ENCODE peak calls at places on chromosome 12, in five cellular contexts. K, R, D, T and U are unnamed samples.

GRCh38 chr12:2959508-2960431 is 573 bp downstream of the TEAD4 start:
- DNase-seq in T (peak), K (peak), D (peak), R (peak), U (no peak)

GRCh38 chr12:47903151-47903611 is 1.6 kb downstream of the VDR start:
- DNase-seq in D (peak), R (peak), T (peak), K (peak), U (no peak)

GRCh38 chr12:2826721-2827515 is 7.9 kb downstream of the NRIP2 start:
- DNase-seq in T (no peak), K (no peak), R (peak), D (no peak), U (no peak)

GRCh38 chr12:121787063-121787774 is 6.3 kb downstream of the RHOF start:
- DNase-seq in D (no peak), K (no peak), T (no peak), R (no peak), U (no peak)

GRCh38 chr12:79329933-79330332 is 360.8 kb downstream of the PAWR start:
- DNase-seq in D (no peak), R (peak), T (no peak), K (peak), U (no peak)

GRCh38 chr12:4819654-4820053 is 90.1 kb upstream of the KCNA1 start:
- DNase-seq in D (peak), R (peak), T (peak), K (no peak), U (peak)

GRCh38 chr12:128726866-128727265 is 96.9 kb downstream of the SLC15A4 start:
- DNase-seq in R (no peak), T (no peak), D (no peak), K (no peak), U (no peak)

GRCh38 chr12:53543539-53543938 is 36.3 kb upstream of the NPFF start:
- DNase-seq in T (peak), K (peak), D (peak), R (peak), U (peak)

GRCh38 chr12:50390284-50390683 is 6.1 kb downstream of the FAM186A start:
- DNase-seq in T (no peak), R (peak), K (peak), D (no peak), U (no peak)

GRCh38 chr12:57154804-57155434 is 7.5 kb upstream of the LRP1-AS start:
- DNase-seq in T (no peak), K (no peak), D (no peak), R (no peak), U (no peak)

GRCh38 chr12:104480826-104481457 is 24.2 kb downstream of the CHST11 start:
- DNase-seq in T (no peak), D (peak), K (peak), R (peak), U (peak)

GRCh38 chr12:112971248-112971647 is 7.1 kb upstream of the OAS2 start:
- DNase-seq in K (no peak), R (peak), D (no peak), T (no peak), U (no peak)

GRCh38 chr12:52907092-52907810 is 2.4 kb upstream of the KRT8 start:
- DNase-seq in T (no peak), K (no peak), D (peak), R (peak), U (no peak)

GRCh38 chr12:94267530-94267877 is 119.1 kb downstream of the PLXNC1 start:
- DNase-seq in D (no peak), R (no peak), K (no peak), T (no peak), U (no peak)

GRCh38 chr12:101933866-101934514 is 56.6 kb downstream of the DRAM1 start:
- DNase-seq in K (no peak), R (no peak), T (no peak), D (peak), U (no peak)

GRCh38 chr12:6438345-6438744 is 6.4 kb upstream of the CD27 start:
- DNase-seq in K (no peak), R (no peak), D (no peak), T (no peak), U (no peak)

GRCh38 chr12:11797317-11797913 is 147.9 kb downstream of the ETV6 start:
- DNase-seq in K (peak), D (no peak), R (peak), T (no peak), U (peak)

GRCh38 chr12:78060186-78060585 is 229.5 kb downstream of the NAV3 start:
- DNase-seq in T (no peak), R (peak), K (peak), D (no peak), U (no peak)

GRCh38 chr12:32365473-32366064 is 33.8 kb upstream of the FGD4 start:
- DNase-seq in R (peak), D (peak), T (peak), K (peak), U (no peak)

GRCh38 chr12:117408161-117408791 is 46.9 kb upstream of the NOS1 start:
- DNase-seq in D (peak), T (no peak), R (peak), K (no peak), U (no peak)

GRCh38 chr12:19220205-19220604 is 90.7 kb downstream of the PLEKHA5 start:
- DNase-seq in R (peak), D (no peak), T (no peak), K (no peak), U (no peak)

GRCh38 chr12:2149091-2149490 is 96.3 kb downstream of the CACNA1C start:
- DNase-seq in K (no peak), D (no peak), T (no peak), R (no peak), U (no peak)

GRCh38 chr12:113088971-113089756 is 32.6 kb downstream of the DTX1 start:
- DNase-seq in R (no peak), T (peak), K (no peak), D (no peak), U (no peak)

GRCh38 chr12:91417649-91418048 is 235.0 kb upstream of the DCN start:
- DNase-seq in K (no peak), T (no peak), R (peak), D (no peak), U (no peak)

GRCh38 chr12:52221912-52222457 is 11.1 kb upstream of the KRT7 start:
- DNase-seq in R (peak), K (peak), T (peak), D (no peak), U (peak)

GRCh38 chr12:123062682-123063426 is 82.4 kb downstream of the ARL6IP4 start:
- DNase-seq in R (peak), T (no peak), K (peak), D (peak), U (peak)

GRCh38 chr12:90829044-90829443 is 125.9 kb downstream of the CCER1 start:
- DNase-seq in T (no peak), R (no peak), D (no peak), K (no peak), U (no peak)

GRCh38 chr12:98198261-98198982 is 317.0 kb upstream of the TMPO start:
- DNase-seq in R (peak), D (no peak), K (no peak), T (no peak), U (no peak)

GRCh38 chr12:14957769-14958168 is 3.6 kb downstream of the ARHGDIB start:
- DNase-seq in K (no peak), T (no peak), R (no peak), D (no peak), U (no peak)

GRCh38 chr12:53222170-53223005 is 9.6 kb downstream of the RARG start:
- DNase-seq in K (no peak), D (no peak), R (no peak), T (no peak), U (no peak)

GRCh38 chr12:65537978-65538377 is 259.5 kb downstream of the MSRB3 start:
- DNase-seq in D (no peak), T (no peak), K (no peak), R (no peak), U (no peak)
- TF ChIP-seq CTCF in D (no peak), T (no peak), K (no peak), R (no peak), U (no peak)

DNA sequence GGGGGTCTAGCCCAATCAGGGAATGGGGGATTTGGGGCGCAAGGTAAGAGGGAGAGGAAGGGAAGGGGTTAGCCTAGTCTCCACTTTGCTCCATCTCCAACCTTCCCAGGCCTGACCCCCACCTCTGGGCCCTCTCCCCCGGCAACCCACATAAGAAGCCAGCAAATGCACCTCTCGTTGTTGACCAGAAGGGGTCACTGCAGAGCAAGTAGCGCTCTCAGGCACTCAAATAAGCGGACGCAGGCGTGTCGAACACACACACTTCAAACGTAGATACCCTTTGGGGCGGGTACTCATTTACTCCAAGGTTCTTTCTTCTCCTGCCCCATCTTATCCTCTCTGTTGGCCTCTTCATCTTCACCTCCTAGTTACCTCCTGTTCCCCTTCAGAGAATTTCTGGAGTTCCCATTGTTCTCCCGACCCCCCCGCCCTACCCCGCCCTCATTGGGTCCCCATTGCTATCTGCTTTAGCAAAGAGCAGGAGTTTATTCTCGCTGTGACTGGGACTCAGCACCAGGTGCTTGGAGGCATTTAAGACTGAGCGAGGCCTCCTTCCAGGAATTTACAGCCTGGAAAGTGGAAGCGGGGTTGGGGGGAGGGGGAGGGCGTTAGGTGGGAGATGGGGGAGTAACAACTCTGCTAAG is 1.5 kb upstream of the SRRM4 start:
- DNase-seq in T (peak), R (peak), D (no peak), K (peak), U (no peak)
- TF ChIP-seq CTCF in T (peak), R (peak), D (peak), K (peak), U (peak)

GRCh38 chr12:96985515-96986362 is 78.7 kb downstream of the NEDD1 start:
- DNase-seq in T (peak), D (no peak), R (no peak), K (no peak), U (no peak)

GRCh38 chr12:96988919-96989318 is 81.9 kb downstream of the NEDD1 start:
- DNase-seq in D (no peak), K (no peak), T (no peak), R (no peak), U (no peak)

GRCh38 chr12:96994900-96995299 is 87.8 kb downstream of the NEDD1 start:
- DNase-seq in R (no peak), T (no peak), K (no peak), D (no peak), U (no peak)

GRCh38 chr12:96986883-96987523 is 79.9 kb downstream of the NEDD1 start:
- DNase-seq in K (peak), T (peak), R (peak), D (no peak), U (no peak)

DNA sequence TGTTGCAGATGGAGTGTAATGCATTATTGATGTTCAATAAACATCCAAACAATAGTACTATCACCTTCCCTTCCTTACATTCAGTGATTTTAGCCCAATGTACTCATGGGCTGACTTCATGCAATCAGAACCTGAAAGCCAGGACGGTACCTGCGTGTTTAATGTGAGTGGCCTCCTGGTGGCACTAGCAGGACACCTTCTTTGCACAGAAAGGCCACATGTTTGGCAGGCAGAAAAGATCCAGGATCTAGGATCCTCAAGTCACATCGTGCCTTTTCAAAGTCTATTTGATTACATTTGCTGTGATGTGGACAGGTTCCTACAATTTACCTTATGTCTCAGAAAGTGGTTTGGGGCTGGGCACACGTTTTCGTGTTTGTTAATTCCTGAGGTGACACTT is 82.9 kb downstream of the NEDD1 start:
- DNase-seq in T (no peak), K (no peak), D (no peak), R (peak), U (no peak)
- TF ChIP-seq CTCF in T (peak), K (no peak), D (no peak), R (no peak), U (no peak)

GRCh38 chr12:26028953-26029740 is 70.7 kb downstream of the RASSF8 start:
- DNase-seq in D (no peak), K (peak), R (peak), T (peak), U (no peak)
- TF ChIP-seq CTCF in D (peak), K (peak), R (peak), T (peak), U (peak)

DNA sequence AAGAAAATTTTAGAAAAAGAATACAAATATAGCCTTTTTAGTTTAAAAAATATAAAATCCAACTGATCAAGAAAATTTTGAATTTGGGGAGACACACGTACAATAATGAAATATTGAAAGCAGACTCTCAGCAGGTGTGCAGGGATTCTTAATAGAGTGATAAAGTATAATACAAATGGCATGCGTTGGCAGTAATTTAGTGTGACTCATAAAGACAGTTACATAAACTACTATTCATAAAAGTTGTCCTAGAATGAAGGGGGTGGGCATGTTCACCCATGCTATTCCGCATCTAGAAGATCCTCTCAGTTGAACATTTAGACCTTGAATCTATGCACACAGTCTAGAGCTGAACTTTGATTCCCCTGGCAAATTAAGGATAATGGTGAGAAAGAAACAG is 200.4 kb upstream of the AVPR1A start:
- DNase-seq in R (no peak), D (no peak), T (no peak), K (no peak), U (no peak)
- TF ChIP-seq CTCF in R (no peak), D (no peak), T (no peak), K (no peak), U (no peak)

DNA sequence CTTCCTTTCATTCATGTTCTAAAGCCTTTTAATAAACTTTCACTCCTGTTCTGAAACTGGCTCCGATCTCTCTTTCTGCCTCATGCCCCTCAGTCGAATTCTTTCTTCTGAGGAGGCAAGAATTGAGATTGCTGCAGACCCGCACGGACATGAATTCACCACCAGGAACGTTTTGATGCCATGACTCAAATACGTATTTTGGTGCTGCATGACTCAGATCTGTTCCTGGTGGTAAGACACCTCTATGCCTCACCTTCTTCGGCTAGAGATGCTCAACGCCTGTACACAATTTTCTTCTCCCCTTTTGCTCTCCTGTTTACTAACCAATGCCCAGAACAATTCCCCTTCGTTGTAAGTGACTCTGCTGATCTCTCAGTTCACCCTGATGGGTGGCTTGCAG is 52.0 kb upstream of the RIMBP2 start:
- DNase-seq in T (no peak), R (peak), K (no peak), D (no peak), U (no peak)
- TF ChIP-seq CTCF in T (no peak), R (no peak), K (no peak), D (no peak), U (no peak)